ENCODE peak calls at places on chromosomes 11 and 22, in eight cellular contexts. Q is fibroblast of lung, J is GM23338, K is NCI-H774, G is posterior cingulate gyrus, H is A172, Y is fibroblast of pulmonary artery, M is NCI-H2029. N is an unnamed sample.

GRCh38 chr11:77705877-77706579 is 68.4 kb upstream of the CLNS1A start:
- DNase-seq in Q (no peak), J (no peak), Y (no peak), H (no peak), M (no peak), G (no peak), K (no peak), N (no peak)

GRCh38 chr11:15793032-15793996 is 563.0 kb downstream of the SOX6 start:
- DNase-seq in Q (peak), G (no peak), Y (peak), J (no peak), H (no peak), K (no peak), M (no peak), N (no peak)

GRCh38 chr11:27402450-27402849 is 39.4 kb upstream of the CCDC34 start:
- DNase-seq in H (no peak), Q (no peak), K (no peak), Y (no peak), G (no peak), M (no peak), J (no peak), N (no peak)

GRCh38 chr11:133064152-133064877 is 468.0 kb downstream of the OPCML start:
- DNase-seq in M (no peak), H (peak), K (peak), J (peak), G (peak), Q (peak), Y (peak), N (peak)

GRCh38 chr11:109037856-109038780 is 373.2 kb downstream of the DDX10 start:
- DNase-seq in K (no peak), Q (peak), G (peak), M (no peak), Y (peak), J (no peak), H (peak), N (peak)

GRCh38 chr22:49566141-49566541 is 261.5 kb downstream of the BRD1 start:
- DNase-seq in M (no peak), Y (no peak), G (no peak), Q (no peak), J (no peak), K (no peak), H (no peak), N (no peak)

GRCh38 chr11:93842461-93842860 is 8.0 kb downstream of the VSTM5 start:
- DNase-seq in Y (peak), K (no peak), H (peak), J (no peak), Q (peak), G (no peak), M (no peak), N (no peak)

GRCh38 chr11:62508336-62509058 is 38.1 kb downstream of the AHNAK start:
- DNase-seq in Y (peak), H (peak), J (peak), K (peak), Q (peak), M (peak), G (peak), N (peak)

GRCh38 chr11:1192741-1193325 is 30.0 kb upstream of the MUC5B start:
- DNase-seq in J (no peak), K (no peak), Q (no peak), Y (no peak), M (no peak), G (no peak), H (no peak), N (no peak)

GRCh38 chr11:44828296-44828695 is 101.5 kb downstream of the TSPAN18 start:
- DNase-seq in H (no peak), M (no peak), Q (no peak), G (no peak), Y (no peak), J (no peak), K (no peak), N (no peak)

GRCh38 chr11:127862406-127862805 is 725.0 kb downstream of the ETS1 start:
- DNase-seq in M (no peak), J (peak), H (peak), G (no peak), K (no peak), Q (peak), Y (no peak), N (no peak)

GRCh38 chr11:44992181-44992582 is 41.5 kb upstream of the TP53I11 start:
- DNase-seq in Y (no peak), J (no peak), H (peak), K (no peak), M (peak), G (no peak), Q (no peak), N (no peak)

GRCh38 chr11:45982656-45983470 is 60.4 kb downstream of the LARGE2 start:
- DNase-seq in K (peak), Q (peak), H (peak), G (no peak), Y (peak), J (peak), M (no peak), N (no peak)

GRCh38 chr22:23064381-23065068 is 5.8 kb upstream of the GNAZ start:
- DNase-seq in J (no peak), K (no peak), H (no peak), M (no peak), Y (no peak), Q (no peak), G (peak), N (peak)

GRCh38 chr11:63532799-63533475 is 3.7 kb upstream of the PLAAT4 start:
- DNase-seq in Q (peak), H (no peak), Y (no peak), J (peak), K (no peak), G (no peak), M (no peak), N (no peak)

GRCh38 chr22:41401781-41402648 is 20.3 kb downstream of the TEF start:
- DNase-seq in H (peak), J (no peak), K (no peak), M (no peak), G (peak), Y (peak), Q (peak), N (peak)

GRCh38 chr11:119030029-119030328 is 698 bp downstream of the SLC37A4 start:
- DNase-seq in J (no peak), H (no peak), Q (no peak), Y (no peak), M (no peak), G (no peak), K (no peak), N (no peak)